ENCODE peak calls at places on chromosomes 12 and 14, in six cellular contexts. A, B, K, R, C and E are unnamed samples.
A peak's percentile ranks its signal among the peaks of the same experiment; 100 is the strongest.

GRCh38 chr12:94535614-94535932 is 75.9 kb upstream of the CEP83 start:
- DNase-seq in A (no peak), B (no peak), K (no peak), R (no peak), C (peak; percentile 7), E (no peak)

GRCh38 chr12:4421590-4422031 is 24.0 kb downstream of the FGF6 start:
- DNase-seq in A (peak; percentile 73), B (no peak), K (peak; percentile 44), R (no peak), C (peak; percentile 47), E (peak; percentile 64)

GRCh38 chr12:87812030-87812429 is 217.2 kb downstream of the C12orf50 start:
- DNase-seq in A (no peak), B (no peak), K (peak; percentile 74), R (no peak), C (no peak), E (no peak)

GRCh38 chr14:72049462-72049861 is 117.2 kb downstream of the RGS6 start:
- DNase-seq in A (no peak), B (no peak), K (peak; percentile 40), R (no peak), C (no peak), E (peak; percentile 36)

GRCh38 chr14:92993302-92993701 is 70.4 kb downstream of the CHGA start:
- DNase-seq in A (no peak), B (no peak), K (no peak), R (no peak), C (no peak), E (no peak)

GRCh38 chr12:69258655-69259054 is 19.3 kb downstream of the CPSF6 start:
- DNase-seq in A (no peak), B (no peak), K (no peak), R (no peak), C (no peak), E (no peak)

GRCh38 chr14:101335061-101335661 is 226.1 kb upstream of the DIO3 start:
- DNase-seq in A (no peak), B (no peak), K (no peak), R (no peak), C (no peak), E (no peak)

GRCh38 chr12:121538699-121539061 is 42.1 kb downstream of the KDM2B start:
- DNase-seq in A (peak; percentile 45), B (no peak), K (peak; percentile 47), R (no peak), C (peak; percentile 4), E (no peak)

GRCh38 chr12:28294300-28294699 is 104.0 kb downstream of the CCDC91 start:
- DNase-seq in A (no peak), B (no peak), K (peak; percentile 66), R (no peak), C (no peak), E (no peak)

GRCh38 chr12:31324116-31324844 is 1.7 kb downstream of the SINHCAF start:
- DNase-seq in A (peak; percentile 86), B (peak; percentile 71), K (peak; percentile 84), R (peak; percentile 12), C (peak; percentile 71), E (peak; percentile 93)

GRCh38 chr12:32273712-32274111 is 125.6 kb upstream of the FGD4 start:
- DNase-seq in A (no peak), B (peak; percentile 5), K (peak; percentile 21), R (no peak), C (no peak), E (peak; percentile 42)

GRCh38 chr14:55707365-55707804 is 127.4 kb downstream of the KTN1 start:
- DNase-seq in A (peak; percentile 15), B (no peak), K (peak; percentile 63), R (no peak), C (no peak), E (peak; percentile 66)

GRCh38 chr14:68824517-68825347 is 31.9 kb upstream of the ZFP36L1 start:
- DNase-seq in A (peak; percentile 91), B (no peak), K (peak; percentile 85), R (peak; percentile 67), C (peak; percentile 72), E (peak; percentile 78)

GRCh38 chr12:59459966-59460365 is 135.9 kb upstream of the SLC16A7 start:
- DNase-seq in A (peak; percentile 6), B (no peak), K (peak; percentile 38), R (no peak), C (no peak), E (peak; percentile 53)

GRCh38 chr14:104078031-104078455 is 7.5 kb upstream of the ASPG start:
- DNase-seq in A (peak; percentile 94), B (peak; percentile 72), K (peak; percentile 92), R (peak; percentile 78), C (peak; percentile 95), E (peak; percentile 92)

GRCh38 chr12:503111-503761 is 43.5 kb downstream of the B4GALNT3 start:
- DNase-seq in A (no peak), B (no peak), K (peak; percentile 89), R (no peak), C (no peak), E (no peak)

GRCh38 chr12:95574799-95575452 is 23.6 kb upstream of the USP44 start:
- DNase-seq in A (peak; percentile 53), B (no peak), K (peak; percentile 62), R (no peak), C (peak; percentile 58), E (peak; percentile 70)

GRCh38 chr12:12503384-12504078 is 59.1 kb downstream of the DUSP16 start:
- DNase-seq in A (no peak), B (no peak), K (no peak), R (no peak), C (no peak), E (no peak)

GRCh38 chr12:65615091-65615490 is 209.2 kb upstream of the HMGA2 start:
- DNase-seq in A (peak; percentile 24), B (no peak), K (no peak), R (no peak), C (no peak), E (peak; percentile 47)

GRCh38 chr12:64737539-64737938 is 21.7 kb downstream of the GNS start:
- DNase-seq in A (no peak), B (peak; percentile 8), K (peak; percentile 43), R (no peak), C (no peak), E (no peak)

GRCh38 chr14:28077005-28077404 is 689.6 kb upstream of the FOXG1 start:
- DNase-seq in A (no peak), B (no peak), K (no peak), R (no peak), C (no peak), E (no peak)

GRCh38 chr14:73124180-73124894 is 12.0 kb upstream of the PSEN1 start:
- DNase-seq in A (no peak), B (no peak), K (no peak), R (no peak), C (no peak), E (no peak)

GRCh38 chr14:37622231-37622923 is 26.9 kb downstream of the TTC6 start:
- DNase-seq in A (no peak), B (no peak), K (peak; percentile 20), R (no peak), C (no peak), E (peak; percentile 58)

GRCh38 chr14:104931771-104932675 is 7.3 kb downstream of the PLD4 start:
- DNase-seq in A (peak; percentile 12), B (no peak), K (no peak), R (no peak), C (no peak), E (peak; percentile 33)

GRCh38 chr14:69045857-69046351 is 66.8 kb upstream of the ACTN1 start:
- DNase-seq in A (no peak), B (no peak), K (no peak), R (no peak), C (no peak), E (no peak)

GRCh38 chr12:59929091-59929490 is 333.3 kb downstream of the SLC16A7 start:
- DNase-seq in A (no peak), B (no peak), K (peak; percentile 55), R (no peak), C (no peak), E (peak; percentile 47)